ENCODE peak calls at places on chromosomes 5 and 9, in four cellular contexts. O is MM.1S, I is GM23338, G is IMR-90. H is an unnamed sample.

GRCh38 chr9:134554750-134555655 is 86.6 kb upstream of the COL5A1 start:
- DNase-seq in O (no peak), I (no peak), G (peak), H (no peak)

GRCh38 chr9:38417003-38417965 is 7.0 kb downstream of the IGFBPL1 start:
- DNase-seq in O (no peak), I (peak), G (no peak), H (no peak)

GRCh38 chr9:78368236-78368635 is 71.3 kb downstream of the PSAT1 start:
- DNase-seq in O (no peak), I (no peak), G (no peak), H (no peak)

GRCh38 chr5:13339022-13339421 is 605.5 kb downstream of the DNAH5 start:
- DNase-seq in O (no peak), I (no peak), G (no peak), H (no peak)

GRCh38 chr5:157870837-157871834 is 12.2 kb upstream of the CLINT1 start:
- DNase-seq in O (no peak), I (no peak), G (peak), H (peak)

GRCh38 chr5:181223729-181224389 is 778 bp downstream of the TRIM41 start:
- DNase-seq in O (no peak), I (peak), G (peak), H (peak)

GRCh38 chr9:137000177-137000930 is 4.0 kb upstream of the CLIC3 start:
- DNase-seq in O (peak), I (no peak), G (peak), H (no peak)

GRCh38 chr9:133992780-133993634 is 883 bp upstream of the VAV2 start:
- DNase-seq in O (peak), I (peak), G (peak), H (peak)

GRCh38 chr5:55481293-55481900 is 53.4 kb downstream of the PLPP1 start:
- DNase-seq in O (no peak), I (no peak), G (no peak), H (no peak)

GRCh38 chr5:89972901-89973300 is 436.7 kb downstream of the CETN3 start:
- DNase-seq in O (no peak), I (no peak), G (no peak), H (no peak)

GRCh38 chr5:50958852-50959457 is 292.5 kb downstream of the PARP8 start:
- DNase-seq in O (peak), I (peak), G (peak), H (peak)

GRCh38 chr9:87751869-87752268 is 25.9 kb downstream of the CTSL start:
- DNase-seq in O (no peak), I (no peak), G (no peak), H (no peak)

GRCh38 chr5:137856201-137856600 is 11.5 kb upstream of the MYOT start:
- DNase-seq in O (peak), I (no peak), G (no peak), H (no peak)

GRCh38 chr5:74192606-74193299 is 447.8 kb downstream of the ENC1 start:
- DNase-seq in O (no peak), I (no peak), G (no peak), H (peak)

GRCh38 chr9:88852794-88853193 is 138.5 kb upstream of the S1PR3 start:
- DNase-seq in O (no peak), I (peak), G (peak), H (peak)

GRCh38 chr5:138391859-138392386 is 39.4 kb downstream of the KDM3B start:
- DNase-seq in O (no peak), I (no peak), G (no peak), H (no peak)

GRCh38 chr9:134056483-134057310 is 11.1 kb downstream of the BRD3 start:
- DNase-seq in O (no peak), I (no peak), G (no peak), H (no peak)

GRCh38 chr5:122704247-122705036 is 70.4 kb upstream of the SNX2 start:
- DNase-seq in O (peak), I (peak), G (peak), H (peak)

GRCh38 chr9:90046317-90046861 is 441.6 kb downstream of the GADD45G start:
- DNase-seq in O (no peak), I (no peak), G (no peak), H (no peak)

GRCh38 chr9:38066167-38066906 is 2.7 kb downstream of the SHB start:
- DNase-seq in O (no peak), I (peak), G (no peak), H (peak)

GRCh38 chr9:16867571-16868311 is 2.7 kb downstream of the BNC2 start:
- DNase-seq in O (no peak), I (peak), G (peak), H (peak)

GRCh38 chr5:3595102-3595961 is at the start of gene IRX1:
- DNase-seq in O (no peak), I (peak), G (no peak), H (peak)

GRCh38 chr5:168651654-168652053 is 72.5 kb upstream of the PANK3 start:
- DNase-seq in O (no peak), I (no peak), G (peak), H (no peak)

GRCh38 chr5:14757853-14758252 is 93.3 kb downstream of the OTULIN start:
- DNase-seq in O (no peak), I (no peak), G (no peak), H (no peak)

GRCh38 chr5:129996896-129997295 is 92.6 kb downstream of the CHSY3 start:
- DNase-seq in O (no peak), I (no peak), G (peak), H (no peak)

GRCh38 chr9:122261469-122261881 is 3.2 kb downstream of the RBM18 start:
- DNase-seq in O (no peak), I (no peak), G (peak), H (peak)

GRCh38 chr5:132270706-132271105 is 13.2 kb downstream of the PDLIM4 start:
- DNase-seq in O (no peak), I (no peak), G (no peak), H (no peak)

GRCh38 chr5:131263648-131264452 is at the start of gene CDC42SE2:
- DNase-seq in O (peak), I (peak), G (peak), H (peak)
- TF ChIP-seq CTCF in O (no peak), I (no peak), G (no peak), H (no peak)

DNA sequence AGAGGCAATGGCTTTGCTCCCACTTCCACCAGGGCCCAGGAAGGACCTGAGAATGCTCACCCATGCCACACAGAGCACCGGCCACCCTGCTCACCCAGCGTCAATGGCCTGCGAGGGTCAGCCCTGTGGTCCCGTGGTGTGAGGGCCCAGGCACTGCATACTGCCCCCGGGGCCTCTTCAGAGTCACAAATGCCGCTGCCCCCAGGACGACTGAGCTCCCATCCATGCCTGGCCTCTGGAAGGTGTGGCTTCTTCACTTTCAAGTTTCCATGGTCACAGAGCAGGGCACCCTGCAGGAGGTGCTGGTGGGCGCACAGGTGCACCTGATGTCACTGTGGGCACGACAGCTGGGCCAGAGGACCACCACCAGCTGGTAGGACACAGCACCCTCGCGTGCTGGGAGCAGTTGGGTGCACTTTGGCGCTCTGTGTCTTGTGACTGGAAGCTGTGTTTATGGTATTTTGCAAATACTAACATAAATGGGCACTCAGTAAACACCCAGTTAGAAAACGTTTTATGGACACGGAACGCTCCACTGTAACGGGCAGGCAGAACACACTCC is 12.5 kb upstream of the ZDHHC11 start:
- DNase-seq in O (no peak), I (no peak), G (no peak), H (no peak)
- H3K4me2 ChIP-seq in O (no peak), I (no peak), G (no peak), H (no peak)

GRCh38 chr9:94039786-94040185 is 44.5 kb upstream of the PTPDC1 start:
- DNase-seq in O (no peak), I (no peak), G (no peak), H (no peak)
- H3K4me3 ChIP-seq in O (no peak), I (no peak), G (no peak), H (no peak)

DNA sequence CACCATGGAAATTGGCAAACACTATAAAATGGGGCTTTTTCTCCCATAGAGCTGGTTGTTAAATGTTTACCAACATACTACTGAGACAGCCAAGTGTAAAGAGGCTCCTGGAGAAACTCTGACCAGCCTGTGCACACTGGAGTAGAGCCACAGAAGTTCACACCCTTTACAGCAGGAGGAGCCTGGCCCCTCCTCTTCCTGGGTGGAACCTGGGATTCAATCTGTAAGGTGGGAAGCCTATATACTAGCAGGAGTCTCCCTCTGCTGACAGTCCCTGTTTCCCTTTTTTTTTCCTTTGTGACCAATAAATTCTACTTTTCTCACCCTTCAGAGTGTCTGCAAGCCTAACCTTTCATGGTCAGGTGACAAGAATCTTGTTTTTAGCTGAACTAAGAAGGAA is 10.4 kb upstream of the SLC30A5 start:
- DNase-seq in O (no peak), I (peak), G (no peak), H (peak)
- TF ChIP-seq CTCF in O (no peak), I (peak), G (no peak), H (peak)

GRCh38 chr5:51987679-51988209 is 604.5 kb downstream of the ISL1 start:
- DNase-seq in O (peak), I (no peak), G (no peak), H (no peak)

GRCh38 chr5:51990661-51991180 is 607.5 kb downstream of the ISL1 start:
- DNase-seq in O (no peak), I (no peak), G (no peak), H (no peak)

GRCh38 chr5:51987239-51987638 is 604.0 kb downstream of the ISL1 start:
- DNase-seq in O (no peak), I (no peak), G (no peak), H (no peak)

GRCh38 chr5:51988561-51988960 is 605.3 kb downstream of the ISL1 start:
- DNase-seq in O (no peak), I (no peak), G (no peak), H (no peak)

DNA sequence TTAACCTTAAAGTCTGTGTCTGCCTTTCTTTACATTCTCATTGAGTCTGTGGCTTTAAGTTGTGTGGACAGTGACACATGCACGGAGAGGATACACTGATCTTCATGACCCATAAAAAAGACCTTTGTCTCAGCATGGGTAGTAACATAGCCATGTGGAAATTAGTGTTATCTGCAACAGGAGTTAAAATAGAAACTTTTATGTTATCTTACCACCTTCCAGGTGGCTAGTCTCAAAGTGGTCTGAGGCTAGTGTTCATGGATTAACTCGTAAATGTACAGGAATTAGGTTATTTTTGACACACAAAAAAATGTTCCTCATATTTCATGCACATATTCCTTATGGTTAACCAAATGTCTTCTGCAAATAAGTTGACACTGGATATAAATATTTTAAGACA is 607.0 kb downstream of the ISL1 start:
- DNase-seq in O (no peak), I (no peak), G (no peak), H (no peak)
- H3K4me2 ChIP-seq in O (no peak), I (no peak), G (no peak), H (no peak)

GRCh38 chr9:91100878-91101450 is 260.8 kb downstream of the AUH start:
- DNase-seq in O (no peak), I (no peak), G (peak), H (no peak)

GRCh38 chr9:91101598-91102168 is 260.0 kb downstream of the AUH start:
- DNase-seq in O (peak), I (peak), G (no peak), H (no peak)

GRCh38 chr9:91099471-91099870 is 262.2 kb downstream of the AUH start:
- DNase-seq in O (no peak), I (no peak), G (no peak), H (no peak)

GRCh38 chr9:91098203-91098602 is 263.5 kb downstream of the AUH start:
- DNase-seq in O (no peak), I (no peak), G (no peak), H (no peak)

DNA sequence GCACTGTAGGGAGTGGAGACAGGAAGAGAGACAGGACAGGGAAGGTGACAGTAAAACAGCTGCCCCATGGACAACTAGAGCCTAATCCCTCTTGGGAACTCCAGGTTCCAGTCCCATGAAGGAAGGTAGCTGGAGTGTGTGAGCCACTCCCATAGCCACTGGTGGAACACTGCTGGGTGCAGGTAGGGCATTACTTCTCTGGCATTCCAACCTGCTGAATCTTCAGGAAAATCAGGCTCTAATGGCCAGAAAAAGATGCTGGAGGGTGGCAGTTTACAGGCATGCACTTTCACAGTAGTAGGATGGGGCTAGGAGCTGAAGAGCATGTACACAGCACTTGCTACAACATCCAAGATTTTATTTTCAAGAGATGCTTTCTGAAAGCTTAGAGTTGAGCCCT is 259.4 kb downstream of the AUH start:
- DNase-seq in O (no peak), I (no peak), G (no peak), H (no peak)
- H3K4me3 ChIP-seq in O (no peak), I (no peak), G (no peak), H (no peak)

GRCh38 chr9:109859447-109859846 is 79.4 kb downstream of the PALM2AKAP2 start:
- DNase-seq in O (no peak), I (no peak), G (no peak), H (no peak)
- TF ChIP-seq CTCF in O (peak), I (peak), G (peak), H (peak)

GRCh38 chr9:127077658-127077975 is 44.8 kb downstream of the ANGPTL2 start:
- DNase-seq in O (no peak), I (peak), G (no peak), H (no peak)

GRCh38 chr9:127078336-127078735 is 44.1 kb downstream of the ANGPTL2 start:
- DNase-seq in O (no peak), I (no peak), G (no peak), H (no peak)

GRCh38 chr9:127074561-127075548 is 47.6 kb downstream of the ANGPTL2 start:
- DNase-seq in O (peak), I (no peak), G (no peak), H (no peak)

GRCh38 chr9:127076860-127077657 is 45.4 kb downstream of the ANGPTL2 start:
- DNase-seq in O (no peak), I (peak), G (peak), H (no peak)

DNA sequence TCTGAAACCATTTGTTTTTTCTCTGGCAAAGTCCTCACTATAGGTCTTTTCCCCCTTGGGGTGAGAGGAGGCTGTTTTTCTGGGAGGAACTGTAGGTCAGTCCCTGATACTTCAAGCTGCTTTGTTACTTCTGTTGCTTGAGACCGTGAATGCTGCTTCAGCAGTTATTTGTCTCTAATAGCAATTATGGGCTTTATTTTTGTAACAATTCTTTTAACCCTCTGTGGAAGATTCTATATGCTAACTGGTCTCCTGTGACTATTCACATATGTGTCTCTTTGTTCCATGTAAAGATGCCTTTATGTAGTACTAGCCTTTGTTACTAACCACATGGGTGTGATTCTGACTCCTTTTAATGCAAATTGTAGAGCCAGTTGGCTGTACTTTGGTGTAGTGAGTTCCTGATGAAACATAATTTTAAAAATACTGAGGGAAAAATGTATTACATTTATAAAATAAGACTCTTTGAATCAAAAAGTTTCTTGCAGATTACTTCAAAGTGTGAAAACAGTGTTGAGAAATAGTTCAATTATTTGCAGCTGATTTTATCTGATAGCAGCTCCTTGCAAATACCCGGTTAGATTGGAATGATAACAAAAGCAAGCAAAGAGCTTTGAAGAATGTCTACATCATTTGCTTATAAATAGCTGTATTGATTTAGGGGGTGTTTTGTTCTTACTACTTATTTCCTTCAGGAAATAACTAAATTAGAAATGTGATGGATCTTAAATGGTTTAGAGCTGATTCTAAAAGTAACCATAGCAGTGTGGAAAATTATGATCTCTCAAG is 46.6 kb downstream of the ANGPTL2 start:
- DNase-seq in O (peak), I (peak), G (peak), H (no peak)
- H3K4me2 ChIP-seq in O (peak), I (peak), G (no peak), H (no peak)

DNA sequence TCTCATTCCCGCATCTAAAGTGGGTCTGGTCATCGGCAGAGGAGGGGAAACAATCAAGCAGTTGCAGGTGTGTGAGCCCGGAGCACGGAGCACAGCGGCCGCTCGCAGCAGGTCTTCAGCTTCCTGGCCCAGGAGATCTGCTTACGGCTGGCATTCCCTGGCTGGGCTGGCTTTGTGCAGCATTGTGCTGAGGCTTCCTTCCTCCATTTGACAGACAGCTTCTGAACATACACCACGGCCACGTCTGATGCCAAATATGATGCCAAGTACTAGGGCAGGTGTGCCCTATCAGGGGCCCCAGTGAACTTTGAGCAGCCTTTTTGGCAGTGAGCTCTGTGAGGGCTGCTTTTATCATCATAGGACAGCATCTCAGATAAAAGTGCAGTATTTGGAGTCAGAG is 37.1 kb downstream of the FUBP3 start:
- DNase-seq in O (no peak), I (no peak), G (no peak), H (no peak)
- H3K4me3 ChIP-seq in O (no peak), I (no peak), G (no peak), H (no peak)

GRCh38 chr5:7850533-7851239 is at the start of gene CFAP90:
- DNase-seq in O (no peak), I (peak), G (peak), H (peak)
- TF ChIP-seq CTCF in O (no peak), I (peak), G (peak), H (peak)

H was measured in hepatocyte.